ENCODE peak calls at places on chromosomes 12 and 14, in seven cellular contexts. R is CD8-positive, alpha-beta T cell; U is AG09309; J is heart left ventricle; Z is Panc1; Q is pancreas; G is naive thymus-derived CD4-positive, alpha-beta T cell. H is an unnamed sample.

GRCh38 chr12:24911284-24911791 is 37.6 kb downstream of the BCAT1 start:
- DNase-seq in U (no peak), R (no peak), G (no peak), Q (no peak), Z (no peak), J (no peak), H (no peak)

GRCh38 chr14:42316746-42317145 is 710.1 kb downstream of the LRFN5 start:
- DNase-seq in J (no peak), G (no peak), Z (no peak), R (no peak), U (no peak), Q (no peak), H (no peak)

GRCh38 chr14:74510211-74510931 is 16.8 kb downstream of the ISCA2 start:
- DNase-seq in J (no peak), U (no peak), G (no peak), Z (no peak), Q (no peak), R (no peak), H (peak; percentile 56)

GRCh38 chr14:85058170-85058569 is 471.8 kb upstream of the FLRT2 start:
- DNase-seq in R (no peak), Q (no peak), J (no peak), Z (no peak), U (no peak), G (no peak), H (no peak)

GRCh38 chr14:51816031-51816430 is 44.4 kb upstream of the GNG2 start:
- DNase-seq in U (no peak), R (no peak), G (no peak), Z (no peak), J (no peak), Q (no peak), H (no peak)

GRCh38 chr12:121461048-121461447 is 61.1 kb downstream of the RNF34 start:
- DNase-seq in Z (no peak), U (no peak), R (no peak), Q (no peak), J (no peak), G (no peak), H (no peak)

GRCh38 chr12:124867389-124867930 is 3.8 kb upstream of the SCARB1 start:
- DNase-seq in Q (peak; percentile 25), J (no peak), U (no peak), G (no peak), R (no peak), Z (no peak), H (no peak)

GRCh38 chr12:71867131-71867530 is 27.6 kb downstream of the TBC1D15 start:
- DNase-seq in Z (no peak), R (no peak), U (no peak), G (no peak), J (no peak), Q (no peak), H (no peak)

GRCh38 chr14:30345511-30345910 is 213.4 kb upstream of the G2E3 start:
- DNase-seq in Q (no peak), Z (no peak), U (no peak), G (no peak), R (no peak), J (no peak), H (no peak)

GRCh38 chr12:89833337-89834252 is 125.0 kb upstream of the ATP2B1 start:
- DNase-seq in J (no peak), Q (no peak), Z (no peak), R (no peak), U (peak; percentile 49), G (no peak), H (no peak)

GRCh38 chr12:9319842-9320173 is 111.6 kb upstream of the PZP start:
- DNase-seq in J (no peak), G (no peak), Z (no peak), U (no peak), Q (no peak), R (no peak), H (no peak)

GRCh38 chr12:19443585-19443984 is 4.3 kb downstream of the AEBP2 start:
- DNase-seq in G (no peak), Z (no peak), J (no peak), Q (no peak), R (no peak), U (no peak), H (no peak)

GRCh38 chr12:6697584-6698351 is 2.8 kb downstream of the PIANP start:
- DNase-seq in Q (no peak), J (no peak), R (peak; percentile 20), U (peak; percentile 21), G (no peak), Z (no peak), H (no peak)

GRCh38 chr14:99237288-99237687 is 34.7 kb downstream of the BCL11B start:
- DNase-seq in R (peak; percentile 17), J (no peak), U (no peak), G (no peak), Q (no peak), Z (no peak), H (no peak)

GRCh38 chr14:99234982-99235491 is 37.0 kb downstream of the BCL11B start:
- DNase-seq in U (no peak), Z (no peak), J (no peak), G (no peak), Q (no peak), R (peak; percentile 86), H (no peak)

GRCh38 chr14:99238234-99238633 is 33.8 kb downstream of the BCL11B start:
- DNase-seq in Q (no peak), R (no peak), U (no peak), Z (no peak), J (no peak), G (no peak), H (no peak)

GRCh38 chr14:99235578-99235977 is 36.4 kb downstream of the BCL11B start:
- DNase-seq in U (no peak), Z (no peak), G (no peak), J (no peak), Q (no peak), R (no peak), H (no peak)

GRCh38 chr14:99236386-99237133 is 35.4 kb downstream of the BCL11B start:
- DNase-seq in Q (no peak), R (no peak), J (no peak), U (no peak), Z (no peak), G (no peak), H (no peak)
- H3K4me3 ChIP-seq in Q (no peak overlapping the region), R (peak overlapping the region; percentile 45), J (no peak overlapping the region), U (no peak overlapping the region), Z (no peak overlapping the region), G (peak overlapping the region; percentile 52), H (no peak overlapping the region)

GRCh38 chr12:23139026-23139425 is 514.1 kb downstream of the ETNK1 start:
- DNase-seq in Q (no peak), G (no peak), J (no peak), R (no peak), U (no peak), Z (no peak), H (no peak)
- H3K4me3 ChIP-seq in Q (no peak overlapping the region), G (no peak overlapping the region), J (no peak overlapping the region), R (no peak overlapping the region), U (no peak overlapping the region), Z (no peak overlapping the region), H (no peak overlapping the region)

DNA sequence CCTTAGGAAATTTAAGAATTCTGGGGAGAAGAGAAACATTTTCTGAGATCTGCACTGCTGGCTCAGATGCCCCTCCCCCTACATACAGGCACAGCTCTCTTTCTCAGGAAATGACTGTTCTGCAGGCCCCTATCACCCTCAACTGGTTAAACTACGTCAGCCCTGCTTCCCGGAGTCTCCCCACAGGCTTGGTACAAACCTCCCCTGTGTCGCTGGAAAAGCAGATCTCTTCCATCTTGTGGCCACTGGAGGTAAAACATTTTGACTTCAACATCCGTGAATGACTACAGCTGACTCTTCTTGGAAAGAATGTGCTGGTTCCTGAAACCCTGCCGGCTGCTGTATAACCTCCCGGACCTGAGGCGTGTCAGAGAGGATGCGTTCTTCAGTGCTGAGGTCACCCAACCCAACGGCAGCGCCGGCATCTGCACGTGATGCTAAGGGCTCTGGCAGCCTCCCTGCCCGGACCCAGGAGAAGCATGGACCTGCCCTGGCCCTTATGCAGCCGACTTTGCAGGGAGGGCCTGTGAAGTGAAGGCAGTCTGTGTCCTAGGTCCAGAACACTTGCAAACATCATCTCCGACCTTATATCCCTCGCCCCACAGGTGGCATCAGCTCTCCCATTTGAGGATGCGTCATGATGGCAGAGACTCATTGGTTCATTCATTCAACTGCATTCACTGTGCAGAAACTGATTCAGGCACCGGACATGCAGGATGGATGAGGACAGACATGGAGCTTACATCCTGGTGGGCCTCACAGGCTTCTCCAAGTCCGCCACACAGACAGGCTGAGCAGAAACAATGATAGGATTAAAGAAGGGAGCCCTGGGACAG is 129.2 kb downstream of the GCH1 start:
- DNase-seq in G (peak; percentile 58), J (peak; percentile 94), U (peak; percentile 99), Q (peak; percentile 74), R (peak; percentile 52), Z (peak; percentile 94), H (peak; percentile 98)
- H3K4me3 ChIP-seq in G (peak overlapping the region; percentile 14), J (no peak overlapping the region), U (no peak overlapping the region), Q (no peak overlapping the region), R (no peak overlapping the region), Z (no peak overlapping the region), H (no peak overlapping the region)

DNA sequence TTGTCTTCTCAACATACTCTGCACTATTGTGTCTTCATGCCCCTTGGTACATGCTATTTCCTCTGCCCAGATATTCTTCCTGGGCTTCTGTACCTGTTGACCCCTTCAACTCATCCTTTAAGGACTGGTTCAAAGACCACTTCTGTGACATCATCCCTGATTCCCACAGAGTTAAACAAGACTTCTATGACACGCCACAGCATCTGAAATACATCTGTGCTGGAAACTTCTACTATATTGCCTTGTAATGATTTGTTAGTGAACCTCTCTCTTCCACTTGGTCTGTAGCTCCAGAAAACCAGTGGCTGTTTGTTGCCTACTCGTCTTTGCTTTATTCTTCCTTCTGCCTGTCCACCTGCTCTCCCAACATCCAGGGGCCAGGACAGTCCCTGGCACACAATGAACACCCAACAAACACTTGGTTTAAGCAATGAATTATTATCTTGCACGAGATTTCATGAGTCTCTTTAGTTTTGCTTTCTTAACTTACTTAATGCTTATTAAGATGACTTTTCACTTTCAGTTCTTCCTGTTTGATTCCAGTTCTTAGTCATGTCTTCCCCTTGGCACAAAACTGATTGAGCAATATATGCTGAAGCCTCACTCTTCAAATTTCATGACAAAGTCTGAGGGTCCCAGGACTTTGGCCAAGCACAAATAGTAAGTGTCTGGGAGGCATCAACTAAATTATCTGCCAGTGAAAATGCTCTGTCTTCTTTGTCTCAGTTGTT is 485.9 kb downstream of the APAF1 start:
- DNase-seq in Z (no peak), Q (no peak), U (peak; percentile 18), R (no peak), G (no peak), J (no peak), H (no peak)
- H3K4me3 ChIP-seq in Z (no peak overlapping the region), Q (no peak overlapping the region), U (no peak overlapping the region), R (no peak overlapping the region), G (no peak overlapping the region), J (no peak overlapping the region), H (no peak overlapping the region)